ENCODE peak calls at places on chromosome 17, in nine cellular contexts. G is heart left ventricle, L is esophagus muscularis mucosa, D is ovary, R is Peyer's patch, A is transverse colon, P is endothelial cell of umbilical vein, B is sigmoid colon, H is prostate gland. I is an unnamed sample. For H3K4me1, the result is how much of the 10 kb centered on the place peaks cover.

GRCh38 chr17:34671191-34671590 is 91.8 kb downstream of the TMEM132E start:
- DNase-seq in L (no peak), R (no peak), G (no peak), H (no peak), A (no peak), D (no peak), B (no peak), P (no peak), I (no peak)

GRCh38 chr17:13743906-13744305 is 142.2 kb upstream of the HS3ST3A1 start:
- DNase-seq in L (peak), A (no peak), B (no peak), D (no peak), G (no peak), P (no peak), H (no peak), R (no peak), I (no peak)

GRCh38 chr17:64786337-64786736 is 124.2 kb upstream of the SMURF2 start:
- DNase-seq in B (peak), L (no peak), H (no peak), R (peak), A (peak), P (no peak), G (no peak), D (no peak), I (no peak)

GRCh38 chr17:28970879-28971278 is 19.6 kb upstream of the PHF12 start:
- DNase-seq in L (no peak), B (no peak), H (peak), A (no peak), P (no peak), R (no peak), G (no peak), D (no peak), I (peak)

GRCh38 chr17:57900991-57901743 is 51.3 kb upstream of the MRPS23 start:
- DNase-seq in P (no peak), B (no peak), G (peak), H (peak), D (no peak), L (no peak), R (no peak), A (peak), I (peak)

GRCh38 chr17:79424471-79425185 is 186.2 kb downstream of the RBFOX3 start:
- DNase-seq in D (no peak), H (no peak), R (no peak), P (no peak), L (no peak), B (no peak), G (no peak), A (no peak), I (no peak)

GRCh38 chr17:78168906-78169793 is 769 bp downstream of the SYNGR2 start:
- DNase-seq in D (peak), G (peak), H (peak), B (no peak), R (peak), P (peak), A (peak), L (peak), I (peak)

GRCh38 chr17:14604920-14605599 is 304.2 kb downstream of the HS3ST3B1 start:
- DNase-seq in H (no peak), R (peak), B (peak), P (no peak), D (no peak), G (no peak), A (peak), L (no peak), I (peak)

GRCh38 chr17:38747385-38748328 is 479 bp downstream of the PCGF2 start:
- DNase-seq in R (peak), G (peak), P (no peak), L (no peak), A (peak), H (peak), B (no peak), D (peak), I (no peak)
- TF ChIP-seq POLR2A in R (no peak), G (no peak), P (no peak), L (no peak), A (no peak), H (peak), B (no peak), D (peak), I (no peak)

GRCh38 chr17:50948711-50949110 is 82.6 kb upstream of the TOB1 start:
- DNase-seq in P (no peak), B (no peak), H (no peak), G (no peak), R (peak), L (no peak), A (peak), D (no peak), I (no peak)
- H3K27ac ChIP-seq in P (no peak), B (peak), H (peak), G (peak), R (no peak), L (peak), A (peak), D (no peak), I (peak)

DNA sequence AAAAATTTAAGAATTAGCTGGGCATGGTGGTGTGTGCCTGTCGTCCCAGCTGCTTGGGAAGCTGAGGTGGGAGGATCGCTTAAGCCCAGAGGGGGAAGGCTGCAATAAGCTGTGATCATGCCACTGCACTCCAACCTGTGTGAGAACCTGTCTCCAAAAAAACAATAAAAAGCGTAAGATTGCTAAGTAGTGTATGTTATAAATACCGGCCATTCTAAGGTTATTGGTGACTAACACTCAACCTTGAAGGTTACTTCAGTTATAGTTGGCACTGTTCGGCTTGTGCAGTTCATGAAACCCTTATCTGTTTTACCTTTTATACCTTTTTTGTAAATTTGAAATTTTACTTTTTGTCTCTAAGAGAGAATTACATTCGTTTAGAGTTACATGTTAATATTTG is 44.0 kb downstream of the PAFAH1B1 start:
- DNase-seq in A (no peak), D (no peak), R (no peak), L (no peak), B (no peak), P (no peak), H (no peak), G (no peak), I (no peak)
- H3K4me1 ChIP-seq in A (under half), D (under half), R (under half), L (under half), B (under half), P (under half), H (under half), G (under half), I (under half)

GRCh38 chr17:59727817-59728533 is 20.5 kb downstream of the VMP1 start:
- DNase-seq in R (no peak), H (no peak), G (no peak), L (no peak), B (no peak), P (no peak), D (no peak), A (no peak), I (no peak)
- TF ChIP-seq POLR2A in R (no peak), H (no peak), G (no peak), L (no peak), B (no peak), P (no peak), D (no peak), A (no peak), I (no peak)

DNA sequence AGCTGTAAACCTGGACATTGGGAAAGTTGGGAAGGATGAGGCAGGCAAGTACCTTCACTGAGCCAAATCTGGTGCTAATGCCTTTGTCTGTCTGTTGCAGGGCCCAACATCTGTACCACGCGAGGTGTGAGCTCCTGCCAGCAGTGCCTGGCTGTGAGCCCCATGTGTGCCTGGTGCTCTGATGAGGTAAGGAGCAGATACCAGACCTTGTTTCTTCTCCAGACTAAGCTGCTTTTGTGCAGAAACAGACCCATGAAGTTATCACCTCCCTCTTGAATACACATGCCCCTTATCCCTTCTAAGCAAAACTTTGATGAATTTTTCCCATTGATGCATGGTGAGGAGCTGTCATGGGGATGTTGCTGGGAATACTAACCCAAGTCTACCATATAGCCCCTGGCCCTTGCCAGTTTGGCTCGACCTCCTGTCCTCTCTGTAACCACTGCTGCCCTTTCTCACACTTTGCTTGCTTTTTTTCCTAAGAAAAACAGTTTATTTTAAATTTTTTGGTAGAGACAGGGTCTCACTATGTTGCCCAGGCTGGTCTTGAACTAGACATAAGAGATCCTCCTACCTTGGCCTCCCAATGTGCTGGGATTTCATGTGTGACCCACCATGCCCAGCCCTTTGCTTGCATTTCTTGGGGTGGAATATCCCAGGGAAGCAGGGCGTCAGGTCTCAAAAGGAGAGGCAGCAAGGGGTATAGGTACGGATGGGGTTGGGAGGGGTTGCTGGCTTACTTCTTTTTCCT is 20.9 kb downstream of the ITGB3 start:
- DNase-seq in A (no peak), L (no peak), D (no peak), H (no peak), R (no peak), P (no peak), G (no peak), B (peak), I (no peak)
- H3K27ac ChIP-seq in A (peak), L (peak), D (no peak), H (peak), R (peak), P (no peak), G (peak), B (peak), I (no peak)

DNA sequence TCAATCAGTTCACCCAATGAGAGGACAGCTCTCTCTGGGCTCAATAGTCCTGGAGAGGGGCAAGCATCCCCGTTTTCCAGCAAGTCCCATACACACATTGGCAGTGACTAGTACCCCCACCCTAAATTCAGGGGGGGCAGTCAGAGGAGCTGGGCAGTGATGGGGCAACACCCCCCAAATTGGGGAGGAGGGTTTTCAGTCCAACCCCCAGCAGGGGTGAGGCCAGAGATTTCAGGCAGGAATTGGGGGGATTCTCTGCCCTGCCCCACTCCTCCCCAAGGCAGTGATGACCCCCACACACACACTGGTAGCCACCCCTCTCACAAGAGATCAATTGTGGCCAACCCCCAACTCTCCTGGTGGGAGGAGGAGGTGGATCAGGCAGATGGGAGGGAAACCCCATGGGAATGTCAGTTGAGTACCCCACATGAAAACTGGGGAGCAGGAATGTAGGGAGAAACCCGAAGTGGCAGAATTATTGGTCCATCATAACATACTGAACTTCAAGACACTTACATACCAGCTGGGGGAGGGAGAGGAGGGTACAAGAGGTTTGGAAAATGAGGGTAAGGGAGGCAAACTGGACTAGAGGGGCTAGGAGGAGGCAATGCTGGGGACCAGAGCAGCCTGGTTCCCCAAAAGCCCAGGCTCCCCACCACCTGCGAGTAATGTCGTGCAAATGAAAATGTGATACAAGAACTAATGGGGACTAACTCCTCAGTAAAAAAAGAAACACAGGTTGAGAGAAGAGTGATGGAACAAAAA is 3.1 kb downstream of the VAMP2 start:
- DNase-seq in B (peak), G (no peak), D (peak), L (no peak), A (no peak), H (no peak), R (no peak), P (no peak), I (no peak)
- H3K4me1 ChIP-seq in B (half or more), G (under half), D (under half), L (under half), A (under half), H (under half), R (under half), P (under half), I (half or more)

GRCh38 chr17:74430385-74430705 is 1.5 kb upstream of the GPRC5C start:
- DNase-seq in P (no peak), A (no peak), H (no peak), G (no peak), B (no peak), L (no peak), R (no peak), D (no peak), I (no peak)
- TF ChIP-seq POLR2A in P (no peak), A (no peak), H (no peak), G (no peak), B (peak), L (no peak), R (peak), D (no peak), I (no peak)

DNA sequence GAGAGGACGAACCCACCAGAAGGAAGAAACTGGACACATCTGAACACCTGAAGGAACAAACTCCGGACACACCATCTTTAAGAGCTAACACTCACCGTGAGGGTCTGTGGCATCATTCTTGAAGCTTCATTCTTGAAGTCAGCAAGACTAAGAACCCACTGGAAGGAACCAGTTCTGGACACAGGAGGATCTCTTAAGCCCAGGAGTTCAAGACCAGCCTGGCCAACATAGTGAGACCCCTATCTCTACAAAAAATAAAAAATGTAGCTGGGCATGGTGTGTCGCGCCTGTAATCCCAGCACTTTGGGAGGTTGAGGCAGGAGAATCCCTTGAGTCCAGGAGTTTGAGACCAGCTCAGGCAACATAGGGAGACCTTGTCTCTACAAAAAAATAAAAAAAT is 20.5 kb upstream of the WIPF2 start:
- DNase-seq in B (no peak), G (no peak), R (no peak), A (no peak), D (no peak), H (no peak), L (no peak), P (no peak), I (no peak)
- H3K27ac ChIP-seq in B (no peak), G (no peak), R (no peak), A (no peak), D (no peak), H (no peak), L (no peak), P (no peak), I (no peak)